ENCODE peak calls at places on chromosome 18, in six cellular contexts. One of them, this sample, is unnamed.

GRCh38 chr18:27685071-27685470 is 491.9 kb downstream of the CDH2 start:
- DNase-seq in GM12865: no peak
- DNase-seq in memory B cell: no peak
- DNase-seq in Karpas-422: no peak
- DNase-seq in NCI-H226: no peak
- DNase-seq in foreskin fibroblast: no peak
- DNase-seq in this sample: no peak

GRCh38 chr18:51212606-51213005 is 15.1 kb upstream of the MEX3C start:
- DNase-seq in GM12865: no peak
- DNase-seq in memory B cell: no peak
- DNase-seq in Karpas-422: no peak
- DNase-seq in NCI-H226: no peak
- DNase-seq in foreskin fibroblast: no peak
- DNase-seq in this sample: no peak

GRCh38 chr18:6591491-6591890 is 138.0 kb upstream of the ARHGAP28 start:
- DNase-seq in GM12865: no peak
- DNase-seq in memory B cell: no peak
- DNase-seq in Karpas-422: no peak
- DNase-seq in NCI-H226: peak
- DNase-seq in foreskin fibroblast: peak
- DNase-seq in this sample: no peak

GRCh38 chr18:21031845-21032244 is 79.8 kb downstream of the ROCK1 start:
- DNase-seq in GM12865: no peak
- DNase-seq in memory B cell: no peak
- DNase-seq in Karpas-422: no peak
- DNase-seq in NCI-H226: no peak
- DNase-seq in foreskin fibroblast: no peak
- DNase-seq in this sample: no peak

GRCh38 chr18:65901522-65901921 is 150.7 kb downstream of the CDH7 start:
- DNase-seq in GM12865: no peak
- DNase-seq in memory B cell: no peak
- DNase-seq in Karpas-422: no peak
- DNase-seq in NCI-H226: no peak
- DNase-seq in foreskin fibroblast: no peak
- DNase-seq in this sample: no peak

GRCh38 chr18:59493019-59493418 is 134.0 kb upstream of the LMAN1 start:
- DNase-seq in GM12865: no peak
- DNase-seq in memory B cell: no peak
- DNase-seq in Karpas-422: no peak
- DNase-seq in NCI-H226: no peak
- DNase-seq in foreskin fibroblast: no peak
- DNase-seq in this sample: no peak

GRCh38 chr18:31652355-31652754 is 32.0 kb downstream of the B4GALT6 start:
- DNase-seq in GM12865: peak
- DNase-seq in memory B cell: no peak
- DNase-seq in Karpas-422: no peak
- DNase-seq in NCI-H226: no peak
- DNase-seq in foreskin fibroblast: no peak
- DNase-seq in this sample: peak

GRCh38 chr18:25287096-25287495 is 64.9 kb downstream of the ZNF521 start:
- DNase-seq in GM12865: no peak
- DNase-seq in memory B cell: no peak
- DNase-seq in Karpas-422: no peak
- DNase-seq in NCI-H226: no peak
- DNase-seq in foreskin fibroblast: no peak
- DNase-seq in this sample: no peak

GRCh38 chr18:13726972-13727331 is 479 bp downstream of the RNMT start:
- DNase-seq in GM12865: peak
- DNase-seq in memory B cell: no peak
- DNase-seq in Karpas-422: peak
- DNase-seq in NCI-H226: peak
- DNase-seq in foreskin fibroblast: peak
- DNase-seq in this sample: no peak

GRCh38 chr18:45255142-45255890 is 360.0 kb upstream of the SLC14A2 start:
- DNase-seq in GM12865: no peak
- DNase-seq in memory B cell: no peak
- DNase-seq in Karpas-422: no peak
- DNase-seq in NCI-H226: peak
- DNase-seq in foreskin fibroblast: peak
- DNase-seq in this sample: no peak

GRCh38 chr18:35755369-35755768 is 173.8 kb downstream of the GALNT1 start:
- DNase-seq in GM12865: no peak
- DNase-seq in memory B cell: no peak
- DNase-seq in Karpas-422: no peak
- DNase-seq in NCI-H226: no peak
- DNase-seq in foreskin fibroblast: no peak
- DNase-seq in this sample: no peak

GRCh38 chr18:47985837-47986236 is 55.4 kb upstream of the SMAD2 start:
- DNase-seq in GM12865: no peak
- DNase-seq in memory B cell: no peak
- DNase-seq in Karpas-422: peak
- DNase-seq in NCI-H226: no peak
- DNase-seq in foreskin fibroblast: no peak
- DNase-seq in this sample: no peak

GRCh38 chr18:27202771-27203170 is 17.7 kb upstream of the CHST9 start:
- DNase-seq in GM12865: no peak
- DNase-seq in memory B cell: no peak
- DNase-seq in Karpas-422: no peak
- DNase-seq in NCI-H226: no peak
- DNase-seq in foreskin fibroblast: no peak
- DNase-seq in this sample: no peak

GRCh38 chr18:41370740-41371623 is 584.1 kb upstream of the PIK3C3 start:
- DNase-seq in GM12865: no peak
- DNase-seq in memory B cell: no peak
- DNase-seq in Karpas-422: no peak
- DNase-seq in NCI-H226: no peak
- DNase-seq in foreskin fibroblast: no peak
- DNase-seq in this sample: no peak

GRCh38 chr18:74497308-74497640 is 1.1 kb downstream of the CNDP2 start:
- DNase-seq in GM12865: peak
- DNase-seq in memory B cell: no peak
- DNase-seq in Karpas-422: peak
- DNase-seq in NCI-H226: no peak
- DNase-seq in foreskin fibroblast: no peak
- DNase-seq in this sample: no peak

GRCh38 chr18:62741118-62741566 is 25.8 kb downstream of the PHLPP1 start:
- DNase-seq in GM12865: no peak
- DNase-seq in memory B cell: no peak
- DNase-seq in Karpas-422: peak
- DNase-seq in NCI-H226: peak
- DNase-seq in foreskin fibroblast: no peak
- DNase-seq in this sample: no peak

GRCh38 chr18:48638451-48638850 is 99.6 kb downstream of the CTIF start:
- DNase-seq in GM12865: no peak
- DNase-seq in memory B cell: no peak
- DNase-seq in Karpas-422: peak
- DNase-seq in NCI-H226: no peak
- DNase-seq in foreskin fibroblast: no peak
- DNase-seq in this sample: no peak

GRCh38 chr18:923144-923543 is 18.5 kb downstream of the ADCYAP1 start:
- DNase-seq in GM12865: no peak
- DNase-seq in memory B cell: no peak
- DNase-seq in Karpas-422: no peak
- DNase-seq in NCI-H226: no peak
- DNase-seq in foreskin fibroblast: no peak
- DNase-seq in this sample: no peak

GRCh38 chr18:7877609-7878008 is 310.5 kb downstream of the PTPRM start:
- DNase-seq in GM12865: no peak
- DNase-seq in memory B cell: no peak
- DNase-seq in Karpas-422: no peak
- DNase-seq in NCI-H226: no peak
- DNase-seq in foreskin fibroblast: no peak
- DNase-seq in this sample: no peak

GRCh38 chr18:55927831-55928230 is 339.8 kb upstream of the TCF4 start:
- DNase-seq in GM12865: no peak
- DNase-seq in memory B cell: no peak
- DNase-seq in Karpas-422: no peak
- DNase-seq in NCI-H226: no peak
- DNase-seq in foreskin fibroblast: peak
- DNase-seq in this sample: no peak

GRCh38 chr18:63879684-63880083 is 7.8 kb upstream of the SERPINB2 start:
- DNase-seq in GM12865: no peak
- DNase-seq in memory B cell: no peak
- DNase-seq in Karpas-422: no peak
- DNase-seq in NCI-H226: peak
- DNase-seq in foreskin fibroblast: no peak
- DNase-seq in this sample: no peak

GRCh38 chr18:64260810-64261209 is 111.9 kb upstream of the LINC00305 start:
- DNase-seq in GM12865: no peak
- DNase-seq in memory B cell: no peak
- DNase-seq in Karpas-422: no peak
- DNase-seq in NCI-H226: no peak
- DNase-seq in foreskin fibroblast: no peak
- DNase-seq in this sample: no peak

GRCh38 chr18:13608791-13609552 is 117.4 kb downstream of the FAM210A start:
- DNase-seq in GM12865: peak
- DNase-seq in memory B cell: no peak
- DNase-seq in Karpas-422: peak
- DNase-seq in NCI-H226: no peak
- DNase-seq in foreskin fibroblast: no peak
- DNase-seq in this sample: no peak

GRCh38 chr18:63410792-63411191 is 11.5 kb downstream of the VPS4B start:
- DNase-seq in GM12865: no peak
- DNase-seq in memory B cell: no peak
- DNase-seq in Karpas-422: no peak
- DNase-seq in NCI-H226: peak
- DNase-seq in foreskin fibroblast: peak
- DNase-seq in this sample: no peak

GRCh38 chr18:36814994-36815393 is 13.8 kb downstream of the TPGS2 start:
- DNase-seq in GM12865: no peak
- DNase-seq in memory B cell: no peak
- DNase-seq in Karpas-422: no peak
- DNase-seq in NCI-H226: no peak
- DNase-seq in foreskin fibroblast: no peak
- DNase-seq in this sample: no peak

GRCh38 chr18:43664487-43665008 is 387.3 kb upstream of the SYT4 start:
- DNase-seq in GM12865: no peak
- DNase-seq in memory B cell: no peak
- DNase-seq in Karpas-422: no peak
- DNase-seq in NCI-H226: no peak
- DNase-seq in foreskin fibroblast: no peak
- DNase-seq in this sample: no peak

GRCh38 chr18:59604877-59605276 is 92.3 kb downstream of the CCBE1 start:
- DNase-seq in GM12865: no peak
- DNase-seq in memory B cell: no peak
- DNase-seq in Karpas-422: no peak
- DNase-seq in NCI-H226: no peak
- DNase-seq in foreskin fibroblast: peak
- DNase-seq in this sample: no peak

GRCh38 chr18:30132959-30133358 is 909.6 kb downstream of the DSC3 start:
- DNase-seq in GM12865: no peak
- DNase-seq in memory B cell: no peak
- DNase-seq in Karpas-422: no peak
- DNase-seq in NCI-H226: no peak
- DNase-seq in foreskin fibroblast: no peak
- DNase-seq in this sample: no peak

GRCh38 chr18:41311571-41312240 is 643.3 kb upstream of the PIK3C3 start:
- DNase-seq in GM12865: no peak
- DNase-seq in memory B cell: no peak
- DNase-seq in Karpas-422: no peak
- DNase-seq in NCI-H226: no peak
- DNase-seq in foreskin fibroblast: no peak
- DNase-seq in this sample: no peak

GRCh38 chr18:47531759-47532158 is 280.3 kb upstream of the SKOR2 start:
- DNase-seq in GM12865: no peak
- DNase-seq in memory B cell: no peak
- DNase-seq in Karpas-422: no peak
- DNase-seq in NCI-H226: no peak
- DNase-seq in foreskin fibroblast: no peak
- DNase-seq in this sample: no peak

GRCh38 chr18:4207383-4207782 is 247.7 kb downstream of the DLGAP1 start:
- DNase-seq in GM12865: no peak
- DNase-seq in memory B cell: no peak
- DNase-seq in Karpas-422: no peak
- DNase-seq in NCI-H226: no peak
- DNase-seq in foreskin fibroblast: no peak
- DNase-seq in this sample: no peak

GRCh38 chr18:63238711-63239110 is 80.9 kb downstream of the BCL2 start:
- DNase-seq in GM12865: no peak
- DNase-seq in memory B cell: no peak
- DNase-seq in Karpas-422: no peak
- DNase-seq in NCI-H226: no peak
- DNase-seq in foreskin fibroblast: no peak
- DNase-seq in this sample: no peak

GRCh38 chr18:26416652-26417150 is 131.7 kb downstream of the KCTD1 start:
- DNase-seq in GM12865: no peak
- DNase-seq in memory B cell: no peak
- DNase-seq in Karpas-422: no peak
- DNase-seq in NCI-H226: no peak
- DNase-seq in foreskin fibroblast: no peak
- DNase-seq in this sample: no peak